ENCODE peak calls at places on chromosomes 6 and 20, in seven cellular contexts. One of them, this sample, is unnamed.

GRCh38 chr6:105401247-105402089 is 1.4 kb downstream of the PREP start:
- DNase-seq in mesendoderm: no peak
- DNase-seq in neuronal stem cell: no peak
- DNase-seq in trophoblast cell: no peak
- DNase-seq in mesenchymal stem cell: no peak
- DNase-seq in IMR-90: peak; percentile 41
- DNase-seq in H9: no peak
- DNase-seq in this sample: no peak

GRCh38 chr6:88725111-88725711 is 238.2 kb downstream of the RNGTT start:
- DNase-seq in H9: peak; percentile 84
- DNase-seq in mesenchymal stem cell: peak; percentile 76
- DNase-seq in trophoblast cell: peak; percentile 16
- DNase-seq in neuronal stem cell: no peak
- DNase-seq in mesendoderm: peak; percentile 99
- DNase-seq in IMR-90: peak; percentile 74
- DNase-seq in this sample: peak; percentile 47

GRCh38 chr6:113405326-113406050 is 451.7 kb upstream of the MARCKS start:
- DNase-seq in H9: no peak
- DNase-seq in mesendoderm: no peak
- DNase-seq in mesenchymal stem cell: peak; percentile 26
- DNase-seq in trophoblast cell: no peak
- DNase-seq in neuronal stem cell: no peak
- DNase-seq in IMR-90: no peak
- DNase-seq in this sample: no peak

GRCh38 chr20:33915726-33916331 is 77.9 kb upstream of the RALY start:
- DNase-seq in IMR-90: no peak
- DNase-seq in neuronal stem cell: no peak
- DNase-seq in trophoblast cell: peak; percentile 21
- DNase-seq in mesenchymal stem cell: no peak
- DNase-seq in H9: peak; percentile 59
- DNase-seq in mesendoderm: peak; percentile 51
- DNase-seq in this sample: no peak

GRCh38 chr6:7727150-7727950 is 1.5 kb downstream of the BMP6 start:
- DNase-seq in mesenchymal stem cell: peak; percentile 36
- DNase-seq in neuronal stem cell: peak; percentile 47
- DNase-seq in IMR-90: no peak
- DNase-seq in H9: peak; percentile 67
- DNase-seq in mesendoderm: peak; percentile 63
- DNase-seq in trophoblast cell: no peak
- DNase-seq in this sample: no peak

GRCh38 chr6:130923350-130923749 is 96.1 kb downstream of the SMLR1 start:
- DNase-seq in mesendoderm: no peak
- DNase-seq in trophoblast cell: no peak
- DNase-seq in mesenchymal stem cell: no peak
- DNase-seq in H9: no peak
- DNase-seq in neuronal stem cell: no peak
- DNase-seq in IMR-90: no peak
- DNase-seq in this sample: no peak

GRCh38 chr6:166485651-166486535 is 100.6 kb downstream of the RAMACL start:
- DNase-seq in IMR-90: no peak
- DNase-seq in H9: no peak
- DNase-seq in trophoblast cell: no peak
- DNase-seq in mesendoderm: peak; percentile 42
- DNase-seq in neuronal stem cell: no peak
- DNase-seq in mesenchymal stem cell: no peak
- DNase-seq in this sample: no peak

GRCh38 chr6:93088675-93089575 is 330.4 kb downstream of the EPHA7 start:
- DNase-seq in H9: no peak
- DNase-seq in mesenchymal stem cell: peak; percentile 12
- DNase-seq in trophoblast cell: no peak
- DNase-seq in IMR-90: no peak
- DNase-seq in mesendoderm: no peak
- DNase-seq in neuronal stem cell: no peak
- DNase-seq in this sample: no peak

GRCh38 chr6:140445474-140446004 is 1071.1 kb upstream of the CITED2 start:
- DNase-seq in H9: no peak
- DNase-seq in trophoblast cell: no peak
- DNase-seq in IMR-90: peak; percentile 53
- DNase-seq in mesenchymal stem cell: no peak
- DNase-seq in neuronal stem cell: no peak
- DNase-seq in mesendoderm: peak; percentile 57
- DNase-seq in this sample: no peak

GRCh38 chr6:126716012-126716411 is 376.1 kb downstream of the CENPW start:
- DNase-seq in mesenchymal stem cell: no peak
- DNase-seq in H9: no peak
- DNase-seq in trophoblast cell: no peak
- DNase-seq in mesendoderm: no peak
- DNase-seq in neuronal stem cell: no peak
- DNase-seq in IMR-90: peak; percentile 26
- DNase-seq in this sample: no peak

GRCh38 chr6:100175814-100176275 is 181.8 kb upstream of the MCHR2 start:
- DNase-seq in neuronal stem cell: no peak
- DNase-seq in mesenchymal stem cell: peak; percentile 59
- DNase-seq in mesendoderm: no peak
- DNase-seq in H9: no peak
- DNase-seq in IMR-90: peak; percentile 95
- DNase-seq in trophoblast cell: no peak
- DNase-seq in this sample: no peak

GRCh38 chr6:154350293-154350692 is 6.3 kb downstream of the IPCEF1 start:
- DNase-seq in mesendoderm: no peak
- DNase-seq in mesenchymal stem cell: no peak
- DNase-seq in H9: no peak
- DNase-seq in trophoblast cell: no peak
- DNase-seq in IMR-90: peak; percentile 48
- DNase-seq in neuronal stem cell: no peak
- DNase-seq in this sample: no peak

GRCh38 chr20:54577637-54578036 is 102.2 kb downstream of the DOK5 start:
- DNase-seq in trophoblast cell: no peak
- DNase-seq in neuronal stem cell: no peak
- DNase-seq in IMR-90: no peak
- DNase-seq in H9: no peak
- DNase-seq in mesenchymal stem cell: no peak
- DNase-seq in mesendoderm: no peak
- DNase-seq in this sample: no peak

GRCh38 chr20:6397115-6397514 is 274.3 kb upstream of the FERMT1 start:
- DNase-seq in mesenchymal stem cell: no peak
- DNase-seq in H9: no peak
- DNase-seq in trophoblast cell: no peak
- DNase-seq in neuronal stem cell: no peak
- DNase-seq in IMR-90: no peak
- DNase-seq in mesendoderm: peak; percentile 16
- DNase-seq in this sample: no peak

GRCh38 chr6:53770690-53771320 is 24.0 kb upstream of the LRRC1 start:
- DNase-seq in mesendoderm: peak; percentile 41
- DNase-seq in H9: no peak
- DNase-seq in trophoblast cell: peak; percentile 54
- DNase-seq in IMR-90: peak; percentile 23
- DNase-seq in mesenchymal stem cell: no peak
- DNase-seq in neuronal stem cell: no peak
- DNase-seq in this sample: no peak

GRCh38 chr6:116485786-116486185 is 24.6 kb downstream of the CALHM6 start:
- DNase-seq in H9: no peak
- DNase-seq in mesendoderm: no peak
- DNase-seq in IMR-90: no peak
- DNase-seq in mesenchymal stem cell: no peak
- DNase-seq in trophoblast cell: no peak
- DNase-seq in neuronal stem cell: no peak
- DNase-seq in this sample: no peak

GRCh38 chr6:123745877-123746276 is 57.8 kb upstream of the NKAIN2 start:
- DNase-seq in neuronal stem cell: no peak
- DNase-seq in H9: no peak
- DNase-seq in mesendoderm: no peak
- DNase-seq in IMR-90: peak; percentile 5
- DNase-seq in trophoblast cell: no peak
- DNase-seq in mesenchymal stem cell: peak; percentile 69
- DNase-seq in this sample: no peak

GRCh38 chr6:34490390-34491090 is 24.7 kb downstream of the PACSIN1 start:
- DNase-seq in mesenchymal stem cell: peak; percentile 5
- DNase-seq in trophoblast cell: no peak
- DNase-seq in H9: peak; percentile 58
- DNase-seq in neuronal stem cell: no peak
- DNase-seq in mesendoderm: peak; percentile 26
- DNase-seq in IMR-90: no peak
- DNase-seq in this sample: no peak

GRCh38 chr6:147201885-147202515 is 2.2 kb upstream of the STXBP5 start:
- DNase-seq in mesenchymal stem cell: peak; percentile 53
- DNase-seq in IMR-90: peak; percentile 21
- DNase-seq in neuronal stem cell: no peak
- DNase-seq in trophoblast cell: peak; percentile 40
- DNase-seq in H9: peak; percentile 57
- DNase-seq in mesendoderm: peak; percentile 74
- DNase-seq in this sample: no peak

GRCh38 chr6:45959534-45960195 is 56.0 kb downstream of the CLIC5 start:
- DNase-seq in H9: no peak
- DNase-seq in neuronal stem cell: no peak
- DNase-seq in IMR-90: no peak
- DNase-seq in mesenchymal stem cell: peak; percentile 18
- DNase-seq in trophoblast cell: peak; percentile 32
- DNase-seq in mesendoderm: no peak
- DNase-seq in this sample: no peak

GRCh38 chr20:49747707-49748524 is 34.2 kb upstream of the B4GALT5 start:
- DNase-seq in neuronal stem cell: no peak
- DNase-seq in H9: no peak
- DNase-seq in mesenchymal stem cell: peak; percentile 37
- DNase-seq in IMR-90: peak; percentile 50
- DNase-seq in mesendoderm: no peak
- DNase-seq in trophoblast cell: peak; percentile 7
- DNase-seq in this sample: no peak

GRCh38 chr6:11714116-11714797 is 64.3 kb downstream of the ADTRP start:
- DNase-seq in neuronal stem cell: no peak
- DNase-seq in trophoblast cell: no peak
- DNase-seq in IMR-90: no peak
- DNase-seq in mesenchymal stem cell: no peak
- DNase-seq in mesendoderm: no peak
- DNase-seq in H9: no peak
- DNase-seq in this sample: no peak
- H3K23ac ChIP-seq in neuronal stem cell: no peak overlapping the region
- H3K23ac ChIP-seq in trophoblast cell: no peak overlapping the region
- H3K23ac ChIP-seq in IMR-90: no peak overlapping the region
- H3K23ac ChIP-seq in mesenchymal stem cell: no peak overlapping the region
- H3K23ac ChIP-seq in mesendoderm: no peak overlapping the region
- H3K23ac ChIP-seq in H9: no peak overlapping the region
- H3K23ac ChIP-seq in this sample: no peak overlapping the region

DNA sequence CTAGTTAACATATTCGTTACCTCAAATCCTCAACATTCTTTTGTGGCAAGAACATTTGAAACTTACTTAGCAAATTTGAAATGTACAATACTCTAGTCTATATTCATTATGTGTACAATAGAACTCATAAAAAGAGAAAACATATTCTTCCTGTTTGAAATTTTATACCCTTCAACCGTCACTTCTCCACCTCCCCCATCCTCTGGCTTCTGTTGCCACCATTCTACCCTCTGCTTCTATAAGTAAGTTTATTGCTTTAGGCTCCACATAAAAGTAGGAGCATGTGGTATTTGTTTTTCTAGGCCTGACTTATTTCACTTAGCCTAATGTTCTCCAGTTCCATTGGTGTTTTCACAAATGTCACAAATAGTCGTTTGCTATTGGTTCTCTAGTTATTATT is 205.3 kb downstream of the TENT5A start:
- DNase-seq in H9: no peak
- DNase-seq in IMR-90: no peak
- DNase-seq in trophoblast cell: no peak
- DNase-seq in neuronal stem cell: no peak
- DNase-seq in mesendoderm: no peak
- DNase-seq in mesenchymal stem cell: no peak
- DNase-seq in this sample: no peak
- H3K23ac ChIP-seq in H9: no peak overlapping the region
- H3K23ac ChIP-seq in IMR-90: no peak overlapping the region
- H3K23ac ChIP-seq in trophoblast cell: no peak overlapping the region
- H3K23ac ChIP-seq in neuronal stem cell: no peak overlapping the region
- H3K23ac ChIP-seq in mesendoderm: no peak overlapping the region
- H3K23ac ChIP-seq in mesenchymal stem cell: no peak overlapping the region
- H3K23ac ChIP-seq in this sample: no peak overlapping the region

GRCh38 chr6:14286144-14286543 is 168.6 kb downstream of the CD83 start:
- DNase-seq in trophoblast cell: no peak
- DNase-seq in H9: no peak
- DNase-seq in neuronal stem cell: no peak
- DNase-seq in mesendoderm: no peak
- DNase-seq in IMR-90: peak; percentile 90
- DNase-seq in mesenchymal stem cell: no peak
- DNase-seq in this sample: no peak

GRCh38 chr6:14286634-14287428 is 169.3 kb downstream of the CD83 start:
- DNase-seq in trophoblast cell: no peak
- DNase-seq in mesendoderm: no peak
- DNase-seq in neuronal stem cell: no peak
- DNase-seq in H9: no peak
- DNase-seq in mesenchymal stem cell: no peak
- DNase-seq in IMR-90: no peak
- DNase-seq in this sample: no peak

GRCh38 chr6:14292119-14292518 is 174.5 kb downstream of the CD83 start:
- DNase-seq in IMR-90: no peak
- DNase-seq in mesendoderm: no peak
- DNase-seq in mesenchymal stem cell: no peak
- DNase-seq in trophoblast cell: no peak
- DNase-seq in neuronal stem cell: no peak
- DNase-seq in H9: no peak
- DNase-seq in this sample: no peak

GRCh38 chr6:14290448-14291388 is 173.1 kb downstream of the CD83 start:
- DNase-seq in mesenchymal stem cell: no peak
- DNase-seq in mesendoderm: no peak
- DNase-seq in H9: no peak
- DNase-seq in IMR-90: no peak
- DNase-seq in neuronal stem cell: no peak
- DNase-seq in trophoblast cell: no peak
- DNase-seq in this sample: no peak

DNA sequence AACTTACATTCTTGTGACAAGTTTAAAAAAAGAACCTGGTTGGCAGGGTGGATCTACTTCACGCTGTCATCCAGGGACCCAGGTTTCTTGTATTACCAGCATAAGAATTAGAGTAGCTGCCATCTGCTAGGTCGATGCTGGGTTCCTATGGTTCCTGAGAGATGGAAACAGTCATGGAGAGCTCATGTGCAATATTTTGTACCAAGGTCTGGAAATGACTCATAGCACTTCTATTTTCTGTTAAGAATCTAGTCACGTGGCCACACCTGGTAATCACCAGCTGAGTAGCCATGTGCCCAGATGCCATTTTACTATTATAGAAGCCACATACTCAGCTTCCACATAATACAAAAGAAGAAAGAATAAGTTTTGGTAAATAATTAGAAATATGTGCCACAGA is 171.3 kb downstream of the CD83 start:
- DNase-seq in mesenchymal stem cell: no peak
- DNase-seq in mesendoderm: no peak
- DNase-seq in IMR-90: no peak
- DNase-seq in H9: no peak
- DNase-seq in neuronal stem cell: no peak
- DNase-seq in trophoblast cell: peak; percentile 56
- DNase-seq in this sample: no peak
- H3K23ac ChIP-seq in mesenchymal stem cell: no peak overlapping the region
- H3K23ac ChIP-seq in mesendoderm: no peak overlapping the region
- H3K23ac ChIP-seq in IMR-90: no peak overlapping the region
- H3K23ac ChIP-seq in H9: no peak overlapping the region
- H3K23ac ChIP-seq in neuronal stem cell: no peak overlapping the region
- H3K23ac ChIP-seq in trophoblast cell: no peak overlapping the region
- H3K23ac ChIP-seq in this sample: no peak overlapping the region

DNA sequence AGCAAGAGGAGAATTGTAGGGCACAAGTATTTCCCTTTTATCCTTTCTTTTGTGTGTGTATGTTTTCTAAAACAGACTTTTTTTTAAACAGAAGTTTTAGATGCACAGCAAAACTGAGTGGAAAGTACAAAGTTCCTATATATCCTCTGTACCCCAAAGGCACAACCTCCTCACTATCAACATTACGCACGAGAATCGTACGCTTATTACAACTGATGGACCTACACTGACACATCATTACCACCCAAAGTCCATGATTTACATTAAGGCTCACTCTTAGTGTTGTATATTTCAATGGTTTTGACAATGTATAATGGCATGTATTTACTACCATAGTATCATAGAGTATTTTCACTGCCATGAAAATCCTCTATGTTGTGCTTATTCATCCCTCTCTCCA is 32.6 kb downstream of the MAN1A1 start:
- DNase-seq in mesenchymal stem cell: no peak
- DNase-seq in trophoblast cell: no peak
- DNase-seq in mesendoderm: no peak
- DNase-seq in neuronal stem cell: no peak
- DNase-seq in H9: no peak
- DNase-seq in IMR-90: no peak
- DNase-seq in this sample: no peak
- H3K23ac ChIP-seq in mesenchymal stem cell: no peak overlapping the region
- H3K23ac ChIP-seq in trophoblast cell: no peak overlapping the region
- H3K23ac ChIP-seq in mesendoderm: no peak overlapping the region
- H3K23ac ChIP-seq in neuronal stem cell: no peak overlapping the region
- H3K23ac ChIP-seq in H9: no peak overlapping the region
- H3K23ac ChIP-seq in IMR-90: no peak overlapping the region
- H3K23ac ChIP-seq in this sample: no peak overlapping the region